ENCODE peak calls at places on chromosomes 2 and 18, in ten cellular contexts. One of them, this sample, is unnamed.

GRCh38 chr2:167200025-167200424 is 311.7 kb downstream of the XIRP2 start:
- DNase-seq in fibroblast of lung: no peak
- DNase-seq in HepG2: no peak
- DNase-seq in mesendoderm: no peak
- DNase-seq in neuronal stem cell: no peak
- DNase-seq in SK-N-SH: no peak
- DNase-seq in endodermal cell: no peak
- DNase-seq in adipocyte: no peak
- DNase-seq in GM23248: no peak
- DNase-seq in neural progenitor cell: no peak
- DNase-seq in this sample: no peak

GRCh38 chr2:134160793-134161504 is 92.9 kb upstream of the MGAT5 start:
- DNase-seq in fibroblast of lung: no peak
- DNase-seq in HepG2: no peak
- DNase-seq in mesendoderm: peak
- DNase-seq in neuronal stem cell: no peak
- DNase-seq in SK-N-SH: peak
- DNase-seq in endodermal cell: no peak
- DNase-seq in adipocyte: no peak
- DNase-seq in GM23248: no peak
- DNase-seq in neural progenitor cell: no peak
- DNase-seq in this sample: no peak

GRCh38 chr18:55351980-55352714 is 235.8 kb downstream of the TCF4 start:
- DNase-seq in fibroblast of lung: peak
- DNase-seq in HepG2: no peak
- DNase-seq in mesendoderm: peak
- DNase-seq in neuronal stem cell: peak
- DNase-seq in SK-N-SH: no peak
- DNase-seq in endodermal cell: no peak
- DNase-seq in adipocyte: no peak
- DNase-seq in GM23248: no peak
- DNase-seq in neural progenitor cell: peak
- DNase-seq in this sample: no peak

GRCh38 chr2:23503682-23504081 is 118.7 kb downstream of the KLHL29 start:
- DNase-seq in fibroblast of lung: no peak
- DNase-seq in HepG2: no peak
- DNase-seq in mesendoderm: no peak
- DNase-seq in neuronal stem cell: no peak
- DNase-seq in SK-N-SH: no peak
- DNase-seq in endodermal cell: no peak
- DNase-seq in adipocyte: no peak
- DNase-seq in GM23248: no peak
- DNase-seq in neural progenitor cell: no peak
- DNase-seq in this sample: no peak

GRCh38 chr2:241947401-241947800 is 77.9 kb downstream of the RTP5 start:
- DNase-seq in fibroblast of lung: no peak
- DNase-seq in HepG2: no peak
- DNase-seq in mesendoderm: no peak
- DNase-seq in neuronal stem cell: no peak
- DNase-seq in SK-N-SH: no peak
- DNase-seq in endodermal cell: no peak
- DNase-seq in adipocyte: no peak
- DNase-seq in GM23248: no peak
- DNase-seq in neural progenitor cell: no peak
- DNase-seq in this sample: no peak

GRCh38 chr2:143030127-143030526 is 99.1 kb upstream of the ARHGAP15 start:
- DNase-seq in fibroblast of lung: peak
- DNase-seq in HepG2: no peak
- DNase-seq in mesendoderm: no peak
- DNase-seq in neuronal stem cell: no peak
- DNase-seq in SK-N-SH: no peak
- DNase-seq in endodermal cell: no peak
- DNase-seq in adipocyte: no peak
- DNase-seq in GM23248: no peak
- DNase-seq in neural progenitor cell: no peak
- DNase-seq in this sample: no peak

GRCh38 chr2:85888020-85888744 is 608 bp downstream of the ST3GAL5 start:
- DNase-seq in fibroblast of lung: no peak
- DNase-seq in HepG2: no peak
- DNase-seq in mesendoderm: peak
- DNase-seq in neuronal stem cell: no peak
- DNase-seq in SK-N-SH: peak
- DNase-seq in endodermal cell: peak
- DNase-seq in adipocyte: peak
- DNase-seq in GM23248: peak
- DNase-seq in neural progenitor cell: peak
- DNase-seq in this sample: no peak

GRCh38 chr18:44945847-44946490 is 265.3 kb downstream of the SETBP1 start:
- DNase-seq in fibroblast of lung: no peak
- DNase-seq in HepG2: no peak
- DNase-seq in mesendoderm: no peak
- DNase-seq in neuronal stem cell: peak
- DNase-seq in SK-N-SH: no peak
- DNase-seq in endodermal cell: peak
- DNase-seq in adipocyte: no peak
- DNase-seq in GM23248: no peak
- DNase-seq in neural progenitor cell: peak
- DNase-seq in this sample: no peak

GRCh38 chr18:79476918-79477685 is 81.4 kb downstream of the NFATC1 start:
- DNase-seq in fibroblast of lung: no peak
- DNase-seq in HepG2: peak
- DNase-seq in mesendoderm: no peak
- DNase-seq in neuronal stem cell: no peak
- DNase-seq in SK-N-SH: no peak
- DNase-seq in endodermal cell: no peak
- DNase-seq in adipocyte: no peak
- DNase-seq in GM23248: no peak
- DNase-seq in neural progenitor cell: no peak
- DNase-seq in this sample: peak
- H3K9ac ChIP-seq in fibroblast of lung: no peak
- H3K9ac ChIP-seq in HepG2: no peak
- H3K9ac ChIP-seq in mesendoderm: no peak
- H3K9ac ChIP-seq in neuronal stem cell: no peak
- H3K9ac ChIP-seq in SK-N-SH: no peak
- H3K9ac ChIP-seq in endodermal cell: no peak
- H3K9ac ChIP-seq in adipocyte: no peak
- H3K9ac ChIP-seq in GM23248: no peak
- H3K9ac ChIP-seq in neural progenitor cell: no peak
- H3K9ac ChIP-seq in this sample: no peak

DNA sequence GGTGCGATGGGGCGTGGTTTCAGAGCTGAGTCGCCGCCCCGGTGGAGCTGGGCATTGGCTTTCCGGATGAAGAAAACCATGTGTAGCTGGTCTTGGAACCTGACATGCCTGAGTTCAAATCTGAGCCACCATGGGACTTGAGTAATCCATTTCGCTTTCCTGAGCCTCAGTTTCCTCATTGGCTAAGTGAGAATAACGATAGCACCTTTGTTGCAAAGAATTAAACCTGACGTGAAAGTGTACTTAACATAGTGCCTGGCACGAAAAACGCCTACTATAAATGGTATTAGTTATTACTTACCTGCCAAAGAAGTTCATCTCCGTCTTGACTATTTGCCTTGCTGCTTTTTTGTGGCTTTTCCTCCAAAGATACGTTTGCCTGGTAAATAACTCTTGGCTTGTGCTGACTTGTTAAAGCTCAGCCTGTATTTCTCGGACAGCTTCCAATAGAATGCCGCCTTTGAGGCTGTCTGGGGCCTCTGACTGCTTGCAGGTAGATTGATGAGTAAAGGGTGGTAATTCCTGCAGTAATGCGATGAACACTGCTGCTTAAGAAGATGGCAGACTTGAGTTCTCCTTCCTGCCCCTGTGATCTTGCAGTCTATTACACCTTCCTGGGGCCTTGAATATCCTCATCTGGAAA is 1.3 kb downstream of the CDCA7 start:
- DNase-seq in fibroblast of lung: no peak
- DNase-seq in HepG2: peak
- DNase-seq in mesendoderm: no peak
- DNase-seq in neuronal stem cell: peak
- DNase-seq in SK-N-SH: no peak
- DNase-seq in endodermal cell: peak
- DNase-seq in adipocyte: no peak
- DNase-seq in GM23248: peak
- DNase-seq in neural progenitor cell: no peak
- DNase-seq in this sample: peak
- H3K4me3 ChIP-seq in fibroblast of lung: peak
- H3K4me3 ChIP-seq in HepG2: peak
- H3K4me3 ChIP-seq in mesendoderm: peak
- H3K4me3 ChIP-seq in neuronal stem cell: peak
- H3K4me3 ChIP-seq in SK-N-SH: peak
- H3K4me3 ChIP-seq in endodermal cell: peak
- H3K4me3 ChIP-seq in adipocyte: no peak
- H3K4me3 ChIP-seq in GM23248: peak
- H3K4me3 ChIP-seq in neural progenitor cell: peak
- H3K4me3 ChIP-seq in this sample: peak

DNA sequence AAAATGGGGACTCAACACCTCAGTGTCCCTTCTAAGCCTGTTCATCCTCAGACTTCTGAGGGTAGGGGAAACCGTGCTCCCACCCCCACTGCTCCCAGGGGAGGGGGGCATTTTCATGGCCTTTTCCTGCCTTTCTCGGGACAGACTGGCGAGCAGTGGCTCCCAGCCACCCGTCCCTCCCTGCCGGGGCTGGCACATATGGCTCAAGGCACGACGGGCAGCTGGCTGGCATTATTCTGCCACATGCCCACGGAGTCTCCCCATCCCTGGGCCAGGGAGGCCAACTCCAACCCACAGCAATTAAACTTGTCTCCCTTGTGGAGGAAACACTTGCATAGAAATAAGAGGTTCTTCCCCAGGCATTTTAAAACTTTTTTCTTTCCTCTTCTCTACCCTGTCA is 148.5 kb upstream of the CBLN2 start:
- DNase-seq in fibroblast of lung: no peak
- DNase-seq in HepG2: no peak
- DNase-seq in mesendoderm: no peak
- DNase-seq in neuronal stem cell: no peak
- DNase-seq in SK-N-SH: peak
- DNase-seq in endodermal cell: no peak
- DNase-seq in adipocyte: no peak
- DNase-seq in GM23248: no peak
- DNase-seq in neural progenitor cell: no peak
- DNase-seq in this sample: no peak
- H3K9ac ChIP-seq in fibroblast of lung: no peak
- H3K9ac ChIP-seq in HepG2: no peak
- H3K9ac ChIP-seq in mesendoderm: peak
- H3K9ac ChIP-seq in neuronal stem cell: no peak
- H3K9ac ChIP-seq in SK-N-SH: no peak
- H3K9ac ChIP-seq in endodermal cell: no peak
- H3K9ac ChIP-seq in adipocyte: no peak
- H3K9ac ChIP-seq in GM23248: no peak
- H3K9ac ChIP-seq in neural progenitor cell: no peak
- H3K9ac ChIP-seq in this sample: no peak

GRCh38 chr18:40088130-40088529 is 1866.9 kb upstream of the PIK3C3 start:
- DNase-seq in fibroblast of lung: no peak
- DNase-seq in HepG2: no peak
- DNase-seq in mesendoderm: no peak
- DNase-seq in neuronal stem cell: no peak
- DNase-seq in SK-N-SH: no peak
- DNase-seq in endodermal cell: no peak
- DNase-seq in adipocyte: no peak
- DNase-seq in GM23248: no peak
- DNase-seq in neural progenitor cell: no peak
- DNase-seq in this sample: no peak
- H3K4me3 ChIP-seq in fibroblast of lung: no peak
- H3K4me3 ChIP-seq in HepG2: no peak
- H3K4me3 ChIP-seq in mesendoderm: no peak
- H3K4me3 ChIP-seq in neuronal stem cell: no peak
- H3K4me3 ChIP-seq in SK-N-SH: no peak
- H3K4me3 ChIP-seq in endodermal cell: no peak
- H3K4me3 ChIP-seq in adipocyte: peak
- H3K4me3 ChIP-seq in GM23248: no peak
- H3K4me3 ChIP-seq in neural progenitor cell: no peak
- H3K4me3 ChIP-seq in this sample: no peak

DNA sequence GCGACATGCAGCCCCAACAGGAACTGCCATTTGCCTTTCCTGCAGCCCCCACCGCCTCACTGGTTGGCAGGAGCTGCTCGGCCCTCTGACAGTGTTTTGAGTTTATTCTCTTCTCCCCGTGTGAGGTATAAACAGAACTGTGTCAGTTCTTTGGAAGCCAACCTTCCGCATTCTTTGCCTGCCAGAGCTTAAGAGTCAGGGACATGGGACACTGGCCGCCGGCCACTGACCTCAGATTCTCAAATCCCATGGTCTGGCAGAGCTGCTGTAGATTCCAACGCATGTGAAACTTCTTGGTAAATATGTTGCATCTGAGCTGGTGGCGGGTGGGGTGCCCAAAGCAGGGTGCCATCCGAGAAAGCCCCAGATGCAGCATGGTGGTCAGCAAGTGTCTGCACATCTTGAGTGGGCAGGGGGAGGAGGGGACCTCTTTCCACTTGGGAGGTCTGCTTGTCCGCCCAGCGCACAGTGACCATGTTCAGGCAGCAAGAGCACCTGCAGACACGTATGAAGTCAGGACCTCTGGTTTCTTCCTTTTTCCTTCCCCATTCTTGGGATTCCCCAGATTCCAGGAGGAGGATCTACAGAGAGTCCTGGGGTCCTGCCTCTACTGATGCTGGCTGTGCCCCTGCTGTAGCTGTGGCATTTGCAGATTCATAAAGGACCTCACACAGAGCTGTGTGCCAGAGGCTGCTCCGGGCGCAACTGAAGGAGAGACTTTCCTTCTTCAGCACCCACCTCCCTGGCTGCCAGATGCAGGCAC is 23.8 kb downstream of the ASB18 start:
- DNase-seq in fibroblast of lung: peak
- DNase-seq in HepG2: no peak
- DNase-seq in mesendoderm: peak
- DNase-seq in neuronal stem cell: no peak
- DNase-seq in SK-N-SH: no peak
- DNase-seq in endodermal cell: peak
- DNase-seq in adipocyte: peak
- DNase-seq in GM23248: no peak
- DNase-seq in neural progenitor cell: peak
- DNase-seq in this sample: no peak
- H3K9ac ChIP-seq in fibroblast of lung: no peak
- H3K9ac ChIP-seq in HepG2: no peak
- H3K9ac ChIP-seq in mesendoderm: no peak
- H3K9ac ChIP-seq in neuronal stem cell: no peak
- H3K9ac ChIP-seq in SK-N-SH: no peak
- H3K9ac ChIP-seq in endodermal cell: no peak
- H3K9ac ChIP-seq in adipocyte: no peak
- H3K9ac ChIP-seq in GM23248: no peak
- H3K9ac ChIP-seq in neural progenitor cell: no peak
- H3K9ac ChIP-seq in this sample: no peak

This sample was measured in mammary epithelial cell.